ENCODE peak calls at places on chromosomes 4 and X, in nine cellular contexts. V is mucosa of descending colon, T is endothelial cell, H is GM13976, Y is ovary, O is sigmoid colon, N is tibial artery, U is foreskin keratinocyte, W is upper lobe of right lung. D is an unnamed sample.

GRCh38 chr4:186722856-186723206 is 825 bp downstream of the FAT1 start:
- DNase-seq in O (no peak), W (no peak), H (no peak), V (no peak), T (no peak), N (no peak), Y (no peak), U (no peak), D (no peak)

GRCh38 chr4:128298129-128298758 is 10.6 kb upstream of the PGRMC2 start:
- DNase-seq in H (no peak), V (no peak), O (no peak), U (no peak), W (no peak), T (no peak), N (no peak), Y (no peak), D (no peak)

GRCh38 chr4:67531349-67531748 is 14.0 kb downstream of the CENPC start:
- DNase-seq in O (no peak), N (no peak), Y (no peak), T (no peak), V (no peak), H (no peak), W (no peak), U (no peak), D (no peak)

GRCh38 chrX:49725401-49725800 is 29.6 kb upstream of the PAGE1 start:
- DNase-seq in H (no peak), V (no peak), W (no peak), Y (no peak), T (no peak), O (no peak), N (no peak), U (no peak), D (no peak)

GRCh38 chr4:110613710-110614109 is 9.2 kb downstream of the PITX2 start:
- DNase-seq in N (no peak), U (no peak), T (no peak), V (no peak), Y (no peak), H (no peak), W (no peak), O (no peak), D (no peak)

GRCh38 chrX:134460861-134461218 is 875 bp downstream of the HPRT1 start:
- DNase-seq in V (no peak), W (no peak), H (no peak), Y (no peak), T (no peak), U (no peak), N (no peak), O (no peak), D (no peak)

GRCh38 chr4:17448689-17449088 is 63.2 kb downstream of the QDPR start:
- DNase-seq in Y (no peak), V (no peak), T (no peak), U (peak), N (no peak), W (no peak), O (no peak), H (no peak), D (no peak)

GRCh38 chrX:134460005-134460860 is at the start of gene HPRT1:
- DNase-seq in W (peak), Y (peak), N (peak), O (peak), T (peak), V (peak), U (peak), H (peak), D (peak)

GRCh38 chr4:41204400-41204978 is 9.9 kb downstream of the APBB2 start:
- DNase-seq in T (no peak), O (no peak), U (peak), V (no peak), Y (peak), H (no peak), N (no peak), W (no peak), D (no peak)

GRCh38 chr4:118920247-118920646 is 31.6 kb downstream of the SYNPO2 start:
- DNase-seq in W (no peak), T (no peak), O (peak), V (no peak), U (peak), H (no peak), Y (no peak), N (peak), D (no peak)

GRCh38 chr4:101418055-101418454 is 70.7 kb upstream of the PPP3CA start:
- DNase-seq in U (no peak), H (peak), V (no peak), O (no peak), T (no peak), N (no peak), Y (no peak), W (no peak), D (no peak)

GRCh38 chrX:24694825-24695224 is 1.1 kb downstream of the POLA1 start:
- DNase-seq in N (no peak), V (no peak), W (no peak), O (no peak), T (no peak), U (no peak), H (no peak), Y (no peak), D (no peak)

GRCh38 chrX:24696241-24696640 is 2.5 kb downstream of the POLA1 start:
- DNase-seq in U (peak), T (no peak), O (no peak), V (no peak), Y (no peak), H (no peak), N (no peak), W (no peak), D (no peak)

GRCh38 chrX:24692305-24692704 is 1.4 kb upstream of the POLA1 start:
- DNase-seq in H (no peak), U (no peak), Y (no peak), O (no peak), W (no peak), T (no peak), N (no peak), V (no peak), D (no peak)

GRCh38 chrX:24693453-24694202 is at the start of gene POLA1:
- DNase-seq in O (peak), U (peak), N (peak), Y (peak), T (peak), W (peak), V (peak), H (peak), D (peak)
- TF ChIP-seq CTCF in O (no peak), U (peak), N (no peak), Y (no peak), T (no peak), W (peak), V (no peak), H (no peak), D (no peak)

GRCh38 chrX:103400931-103401330 is 24.6 kb downstream of the BEX3 start:
- DNase-seq in H (no peak), V (no peak), Y (no peak), N (no peak), O (no peak), T (no peak), U (no peak), W (no peak), D (no peak)

GRCh38 chrX:103397707-103398106 is 21.4 kb downstream of the BEX3 start:
- DNase-seq in Y (no peak), O (no peak), H (no peak), W (no peak), N (no peak), V (no peak), U (no peak), T (no peak), D (no peak)

GRCh38 chrX:103398321-103398937 is 22.1 kb downstream of the BEX3 start:
- DNase-seq in T (no peak), W (no peak), O (no peak), Y (no peak), N (no peak), U (peak), H (no peak), V (no peak), D (no peak)

GRCh38 chrX:103396660-103397059 is 20.3 kb downstream of the BEX3 start:
- DNase-seq in H (no peak), V (no peak), N (no peak), O (no peak), W (no peak), U (no peak), Y (no peak), T (no peak), D (no peak)

DNA sequence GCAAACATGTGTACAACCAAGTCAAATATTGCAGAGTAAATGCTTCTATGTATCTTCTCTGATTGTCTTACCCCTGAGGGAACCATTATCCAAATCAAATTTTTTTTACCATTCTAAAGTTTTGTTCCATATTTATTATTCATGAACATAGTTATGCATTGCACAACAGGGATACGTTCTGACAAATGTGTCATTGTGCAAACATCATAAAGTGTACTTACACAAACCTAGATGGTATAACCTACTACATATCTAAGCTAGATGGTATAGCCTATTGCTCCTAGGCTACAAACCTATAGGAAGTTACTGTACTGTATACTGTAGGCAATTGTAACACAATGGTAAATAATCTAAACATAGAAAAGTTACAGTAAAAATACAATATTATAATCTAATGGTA is 23.4 kb downstream of the BEX3 start:
- DNase-seq in Y (no peak), H (no peak), V (no peak), U (no peak), O (no peak), W (no peak), N (no peak), T (no peak), D (no peak)
- TF ChIP-seq CTCF in Y (no peak), H (no peak), V (no peak), U (no peak), O (no peak), W (no peak), N (no peak), T (no peak), D (no peak)

DNA sequence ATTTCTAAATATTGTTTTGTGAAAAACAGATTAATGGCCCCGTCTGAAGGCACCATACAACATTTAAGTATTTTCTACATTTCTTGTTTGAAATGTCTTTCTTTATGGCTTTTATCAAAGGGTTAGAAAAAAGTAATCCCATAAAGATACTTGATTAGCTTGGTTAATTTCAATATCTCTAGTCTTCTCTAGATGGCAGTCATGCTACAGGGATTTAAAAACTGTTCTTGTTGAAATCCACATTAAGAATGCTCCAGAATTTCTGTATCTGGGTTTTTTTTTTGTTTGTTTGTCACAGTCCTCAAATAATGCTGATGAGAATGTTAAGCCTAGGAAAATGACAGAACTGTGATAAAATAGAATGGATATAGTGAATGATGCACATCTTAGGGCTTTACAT is 109.0 kb upstream of the AADAT start:
- DNase-seq in U (peak), W (no peak), Y (no peak), H (no peak), V (no peak), T (no peak), N (no peak), O (no peak), D (no peak)
- TF ChIP-seq CTCF in U (peak), W (peak), Y (no peak), H (no peak), V (no peak), T (peak), N (no peak), O (no peak), D (no peak)

GRCh38 chr4:153347117-153347516 is 2.6 kb downstream of the MND1 start:
- DNase-seq in H (no peak), U (no peak), W (no peak), V (no peak), Y (no peak), O (no peak), N (no peak), T (no peak), D (no peak)

GRCh38 chr4:153346563-153346962 is 2.1 kb downstream of the MND1 start:
- DNase-seq in H (no peak), W (no peak), U (no peak), O (no peak), N (no peak), V (no peak), T (no peak), Y (no peak), D (no peak)

GRCh38 chr4:153344131-153345010 is at the start of gene MND1:
- DNase-seq in V (peak), U (peak), H (peak), Y (peak), O (peak), N (peak), W (peak), T (peak), D (peak)

GRCh38 chr4:153346031-153346430 is 1.5 kb downstream of the MND1 start:
- DNase-seq in O (no peak), W (no peak), N (no peak), V (no peak), Y (no peak), H (no peak), T (no peak), U (no peak), D (no peak)

GRCh38 chr4:153345011-153345981 is 808 bp downstream of the MND1 start:
- DNase-seq in Y (no peak), O (peak), U (peak), T (peak), W (peak), N (peak), H (peak), V (peak), D (no peak)
- TF ChIP-seq CTCF in Y (no peak), O (no peak), U (no peak), T (no peak), W (no peak), N (no peak), H (no peak), V (no peak), D (no peak)

GRCh38 chrX:45847966-45848365 is 647.3 kb upstream of the DIPK2B start:
- DNase-seq in N (no peak), O (no peak), H (no peak), V (no peak), Y (no peak), T (no peak), W (no peak), U (no peak), D (no peak)

GRCh38 chrX:45851434-45851991 is 650.8 kb upstream of the DIPK2B start:
- DNase-seq in U (peak), W (peak), H (peak), T (peak), N (no peak), O (no peak), Y (peak), V (peak), D (no peak)

GRCh38 chrX:45850775-45851433 is 650.2 kb upstream of the DIPK2B start:
- DNase-seq in N (no peak), U (no peak), T (peak), W (peak), H (peak), V (peak), O (peak), Y (peak), D (peak)

GRCh38 chrX:45850197-45850774 is 649.6 kb upstream of the DIPK2B start:
- DNase-seq in Y (no peak), V (no peak), O (no peak), H (peak), U (no peak), N (no peak), T (peak), W (no peak), D (no peak)

GRCh38 chrX:45849261-45849660 is 648.6 kb upstream of the DIPK2B start:
- DNase-seq in Y (no peak), N (no peak), O (no peak), W (no peak), V (no peak), H (peak), U (peak), T (no peak), D (no peak)
- TF ChIP-seq CTCF in Y (no peak), N (no peak), O (no peak), W (peak), V (no peak), H (peak), U (peak), T (no peak), D (peak)